ENCODE peak calls at places on chromosomes 13 and 19, in nine cellular contexts. C is GM23338; N is WERI-Rb-1; K is lower lobe of right lung; A is psoas muscle; W is esophagus squamous epithelium; R is tibial nerve; H is esophagus muscularis mucosa; Q is effector memory CD4-positive, alpha-beta T cell. F is an unnamed sample.

GRCh38 chr19:17125052-17125727 is 49.6 kb downstream of the MYO9B start:
- DNase-seq in Q (peak; percentile 28), R (no peak), C (no peak), N (peak; percentile 66), W (no peak), A (no peak), H (no peak), K (no peak), F (no peak)

GRCh38 chr19:46480409-46480808 is 9.0 kb upstream of the PNMA8A start:
- DNase-seq in Q (no peak), H (no peak), A (peak; percentile 50), N (no peak), R (no peak), K (no peak), W (no peak), C (peak; percentile 71), F (no peak)

GRCh38 chr13:112172641-112173171 is 105.8 kb downstream of the SOX1 start:
- DNase-seq in N (no peak), W (no peak), Q (no peak), C (no peak), R (no peak), K (no peak), H (no peak), A (no peak), F (peak; percentile 44)

GRCh38 chr13:95298971-95299627 is 2.2 kb downstream of the ABCC4 start:
- DNase-seq in Q (no peak), W (no peak), H (no peak), A (no peak), C (no peak), N (no peak), R (no peak), K (no peak), F (no peak)

GRCh38 chr19:13315495-13315894 is 165.3 kb downstream of the IER2 start:
- DNase-seq in Q (no peak), H (no peak), K (no peak), W (no peak), C (no peak), N (no peak), R (no peak), A (no peak), F (no peak)

GRCh38 chr19:38861368-38861767 is 11.6 kb upstream of the HNRNPL start:
- DNase-seq in Q (no peak), C (no peak), A (no peak), N (no peak), K (no peak), W (no peak), H (no peak), R (no peak), F (no peak)

GRCh38 chr13:112785419-112785856 is 95.6 kb downstream of the ATP11A start:
- DNase-seq in K (peak; percentile 38), A (no peak), C (no peak), Q (no peak), R (no peak), N (no peak), W (no peak), H (no peak), F (no peak)

GRCh38 chr19:48810151-48810550 is 678 bp downstream of the BCAT2 start:
- DNase-seq in C (no peak), N (no peak), K (no peak), Q (no peak), W (no peak), A (no peak), R (no peak), H (no peak), F (no peak)

GRCh38 chr19:37988758-37989635 is 82.0 kb downstream of the SIPA1L3 start:
- DNase-seq in H (no peak), N (no peak), A (no peak), Q (no peak), W (no peak), C (peak; percentile 78), R (no peak), K (peak; percentile 6), F (no peak)

GRCh38 chr19:40321566-40322270 is 26.5 kb downstream of the C19orf47 start:
- DNase-seq in N (no peak), Q (no peak), H (no peak), R (no peak), A (no peak), W (no peak), K (no peak), C (no peak), F (no peak)

DNA sequence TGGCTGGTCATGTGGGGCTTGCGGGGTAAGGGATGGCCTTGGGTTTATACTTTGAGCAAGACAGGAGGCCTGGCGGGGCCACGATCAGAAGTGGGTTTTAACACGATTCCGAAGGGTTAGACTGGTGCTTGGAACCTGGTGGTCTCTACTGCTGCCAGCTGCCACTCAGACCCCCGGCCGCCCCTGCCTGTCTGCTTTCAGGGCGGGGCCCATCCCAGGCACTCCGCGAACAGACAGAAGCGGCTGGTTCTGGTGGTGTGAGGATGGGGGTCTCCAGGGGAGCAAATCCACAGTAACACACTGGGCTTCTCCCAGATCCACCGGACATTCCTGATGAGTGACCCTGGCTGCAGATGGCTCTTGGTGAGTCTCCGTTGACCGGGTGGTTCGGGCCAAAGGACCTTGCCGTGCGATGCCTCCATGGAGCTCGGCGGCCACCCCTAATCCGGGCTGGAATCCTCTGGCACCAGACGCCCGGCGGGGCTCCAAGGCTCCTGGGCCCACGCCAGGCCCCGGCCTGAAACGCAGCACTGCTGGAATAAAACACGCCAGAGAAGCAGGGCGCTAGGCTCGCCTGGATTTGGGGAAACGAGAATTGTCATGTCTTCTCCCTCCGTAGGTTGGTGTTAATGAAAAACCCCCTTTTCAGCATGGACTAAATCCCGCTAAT is 2.1 kb upstream of the PTBP1 start:
- DNase-seq in K (no peak), C (peak; percentile 38), W (no peak), N (no peak), A (peak; percentile 80), R (no peak), Q (no peak), H (no peak), F (no peak)
- H3K27ac ChIP-seq in K (peak overlapping the region; percentile 11), C (no peak overlapping the region), W (no peak overlapping the region), N (peak overlapping the region; percentile 38), A (peak overlapping the region; percentile 68), R (no peak overlapping the region), Q (no peak overlapping the region), H (peak overlapping the region; percentile 68), F (no peak overlapping the region)

GRCh38 chr19:1776606-1777147 is 23.4 kb downstream of the ONECUT3 start:
- DNase-seq in N (no peak), K (no peak), A (no peak), R (no peak), C (no peak), H (no peak), W (no peak), Q (no peak), F (no peak)

GRCh38 chr19:1773173-1773572 is 19.9 kb downstream of the ONECUT3 start:
- DNase-seq in N (no peak), Q (no peak), C (no peak), K (no peak), W (no peak), A (no peak), R (no peak), H (no peak), F (no peak)

GRCh38 chr19:1775951-1776605 is 22.8 kb downstream of the ONECUT3 start:
- DNase-seq in Q (no peak), K (no peak), C (no peak), R (no peak), H (no peak), N (no peak), A (no peak), W (no peak), F (no peak)

GRCh38 chr19:1777149-1777548 is 23.8 kb downstream of the ONECUT3 start:
- DNase-seq in R (no peak), A (no peak), C (no peak), K (no peak), W (no peak), Q (no peak), N (no peak), H (no peak), F (no peak)

GRCh38 chr19:1774999-1775772 is 21.9 kb downstream of the ONECUT3 start:
- DNase-seq in C (peak; percentile 83), H (no peak), Q (no peak), R (no peak), K (no peak), A (no peak), N (peak; percentile 76), W (no peak), F (no peak)
- H3K27ac ChIP-seq in C (no peak overlapping the region), H (no peak overlapping the region), Q (no peak overlapping the region), R (no peak overlapping the region), K (no peak overlapping the region), A (no peak overlapping the region), N (no peak overlapping the region), W (no peak overlapping the region), F (no peak overlapping the region)

DNA sequence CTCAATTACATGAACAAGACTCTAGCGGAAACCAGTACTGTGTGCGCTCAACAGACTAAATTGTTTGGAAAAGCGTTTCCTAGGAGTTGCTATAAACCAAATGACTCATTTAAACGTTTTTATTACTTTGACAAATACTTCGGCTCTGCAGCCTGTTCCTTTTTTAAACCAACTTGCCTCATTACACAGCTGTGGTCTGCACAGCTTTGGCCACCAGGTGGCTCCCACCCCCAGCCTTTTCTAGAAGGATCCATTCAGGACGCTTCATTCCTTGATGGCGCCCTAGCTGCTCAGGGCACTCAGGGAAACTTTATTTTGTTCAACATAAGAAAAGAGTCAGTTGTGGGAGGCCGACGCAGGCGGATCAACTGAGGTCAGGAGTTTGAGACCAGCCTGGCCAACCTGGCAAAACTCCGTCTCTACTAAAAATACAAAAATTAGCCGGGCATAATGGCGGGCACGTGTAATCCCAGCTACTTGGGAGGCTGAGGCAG is 41.0 kb upstream of the XPO4 start:
- DNase-seq in Q (peak; percentile 42), H (peak; percentile 96), N (peak; percentile 85), R (peak; percentile 95), W (peak; percentile 8), C (peak; percentile 94), A (peak; percentile 92), K (peak; percentile 88), F (peak; percentile 49)
- H3K27ac ChIP-seq in Q (no peak overlapping the region), H (peak overlapping the region; percentile 71), N (no peak overlapping the region), R (no peak overlapping the region), W (peak overlapping the region; percentile 28), C (no peak overlapping the region), A (peak overlapping the region; percentile 17), K (peak overlapping the region; percentile 54), F (no peak overlapping the region)

DNA sequence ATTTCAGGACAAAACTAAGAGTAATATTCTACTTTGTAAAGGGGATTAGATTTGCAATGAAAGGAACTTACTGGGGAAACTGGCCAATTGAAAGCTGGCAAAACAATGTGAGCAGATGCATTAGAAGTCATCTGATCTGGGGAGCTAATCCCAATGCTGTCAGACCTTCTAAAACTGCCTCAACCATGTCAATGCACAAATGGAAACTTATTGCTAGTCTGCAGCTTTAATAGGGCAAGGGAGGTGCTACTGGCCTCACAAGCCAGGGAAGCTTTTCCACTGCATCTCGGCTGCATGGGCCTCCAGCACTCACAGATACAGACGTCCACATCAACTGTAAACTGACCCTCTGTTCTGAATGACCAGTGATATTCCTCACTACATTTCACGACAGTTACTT is 154.2 kb downstream of the LHFPL6 start:
- DNase-seq in A (no peak), K (no peak), R (no peak), Q (no peak), C (no peak), H (no peak), W (no peak), N (peak; percentile 42), F (no peak)
- H3K27ac ChIP-seq in A (no peak overlapping the region), K (no peak overlapping the region), R (no peak overlapping the region), Q (no peak overlapping the region), C (no peak overlapping the region), H (no peak overlapping the region), W (no peak overlapping the region), N (peak overlapping the region; percentile 39), F (no peak overlapping the region)

F was measured in substantia nigra.